ENCODE peak calls at places on chromosomes 3 and 15, in nine cellular contexts. L is fibroblast of lung, B is endodermal cell, E is stomach, G is suprapubic skin, W is bronchial epithelial cell, X is HL-60, N is colonic mucosa, Q is keratinocyte. Y is an unnamed sample.

GRCh38 chr3:119831941-119832371 is 50.1 kb downstream of the NR1I2 start:
- DNase-seq in L (peak; percentile 85), G (no peak), N (no peak), B (peak; percentile 31), W (no peak), Q (no peak), E (no peak), X (no peak), Y (peak; percentile 57)

GRCh38 chr3:43894176-43895049 is 203.7 kb downstream of the ABHD5 start:
- DNase-seq in Q (no peak), G (no peak), X (peak; percentile 9), B (peak; percentile 87), E (peak; percentile 52), W (peak; percentile 54), L (peak; percentile 81), N (peak; percentile 20), Y (no peak)

GRCh38 chr3:64930891-64931290 is 243.1 kb upstream of the ADAMTS9 start:
- DNase-seq in G (no peak), E (no peak), X (no peak), B (no peak), Q (no peak), N (no peak), L (no peak), W (no peak), Y (no peak)

GRCh38 chr3:127698264-127699097 is 25.7 kb downstream of the ABTB1 start:
- DNase-seq in X (no peak), L (peak; percentile 3), W (no peak), B (no peak), N (no peak), G (no peak), E (no peak), Q (no peak), Y (no peak)

GRCh38 chr3:63387568-63387967 is 109.5 kb downstream of the SYNPR start:
- DNase-seq in W (peak; percentile 34), X (no peak), G (no peak), E (no peak), B (no peak), Q (no peak), N (no peak), L (peak; percentile 84), Y (peak; percentile 10)

GRCh38 chr15:77033729-77034619 is 36.9 kb downstream of the TSPAN3 start:
- DNase-seq in B (no peak), X (no peak), E (peak; percentile 20), G (peak; percentile 74), W (no peak), L (no peak), N (peak; percentile 14), Q (no peak), Y (no peak)

GRCh38 chr15:72535911-72536310 is 61.8 kb downstream of the ARIH1 start:
- DNase-seq in Q (no peak), N (no peak), X (no peak), B (no peak), G (no peak), W (no peak), E (no peak), L (no peak), Y (no peak)

GRCh38 chr3:53996153-53996861 is 104.6 kb upstream of the SELENOK start:
- DNase-seq in L (no peak), B (peak; percentile 53), N (peak; percentile 19), E (no peak), Q (no peak), W (peak; percentile 19), G (no peak), X (peak; percentile 48), Y (no peak)

GRCh38 chr3:131020122-131020693 is 6.4 kb downstream of the ASTE1 start:
- DNase-seq in G (no peak), X (peak; percentile 83), B (peak; percentile 46), L (no peak), W (no peak), Q (no peak), E (no peak), N (no peak), Y (no peak)

GRCh38 chr3:71228156-71228885 is 355.2 kb downstream of the FOXP1 start:
- DNase-seq in Q (no peak), W (no peak), N (no peak), E (no peak), X (no peak), B (no peak), G (no peak), L (no peak), Y (no peak)

GRCh38 chr15:67501177-67501835 is 19.6 kb upstream of the C15orf61 start:
- DNase-seq in Q (no peak), G (no peak), W (peak; percentile 23), E (no peak), N (no peak), B (no peak), X (peak; percentile 17), L (peak; percentile 36), Y (no peak)

GRCh38 chr3:195128255-195129071 is 142.5 kb downstream of the XXYLT1 start:
- DNase-seq in N (no peak), Q (no peak), E (no peak), W (no peak), B (no peak), G (no peak), X (no peak), L (peak; percentile 64), Y (no peak)

GRCh38 chr3:12308517-12308916 is 19.6 kb downstream of the PPARG start:
- DNase-seq in G (no peak), E (no peak), B (no peak), L (peak; percentile 91), X (no peak), N (no peak), W (peak; percentile 90), Q (peak; percentile 33), Y (peak; percentile 83)

GRCh38 chr3:174330303-174330702 is 528.8 kb upstream of the NAALADL2 start:
- DNase-seq in N (no peak), B (no peak), X (no peak), G (no peak), Q (no peak), E (no peak), L (peak; percentile 95), W (peak; percentile 15), Y (no peak)

GRCh38 chr3:39573392-39573791 is 105.9 kb downstream of the MOBP start:
- DNase-seq in B (peak; percentile 54), L (no peak), Q (no peak), E (no peak), N (no peak), W (no peak), X (no peak), G (no peak), Y (no peak)

GRCh38 chr3:42043116-42043796 is 47.9 kb upstream of the TRAK1 start:
- DNase-seq in X (no peak), N (peak; percentile 19), B (peak; percentile 92), G (peak; percentile 72), W (no peak), L (peak; percentile 83), Q (no peak), E (no peak), Y (peak; percentile 87)

GRCh38 chr15:51075364-51075763 is 19.3 kb downstream of the TNFAIP8L3 start:
- DNase-seq in W (no peak), E (no peak), B (no peak), L (no peak), Q (no peak), N (no peak), G (no peak), X (no peak), Y (no peak)

DNA sequence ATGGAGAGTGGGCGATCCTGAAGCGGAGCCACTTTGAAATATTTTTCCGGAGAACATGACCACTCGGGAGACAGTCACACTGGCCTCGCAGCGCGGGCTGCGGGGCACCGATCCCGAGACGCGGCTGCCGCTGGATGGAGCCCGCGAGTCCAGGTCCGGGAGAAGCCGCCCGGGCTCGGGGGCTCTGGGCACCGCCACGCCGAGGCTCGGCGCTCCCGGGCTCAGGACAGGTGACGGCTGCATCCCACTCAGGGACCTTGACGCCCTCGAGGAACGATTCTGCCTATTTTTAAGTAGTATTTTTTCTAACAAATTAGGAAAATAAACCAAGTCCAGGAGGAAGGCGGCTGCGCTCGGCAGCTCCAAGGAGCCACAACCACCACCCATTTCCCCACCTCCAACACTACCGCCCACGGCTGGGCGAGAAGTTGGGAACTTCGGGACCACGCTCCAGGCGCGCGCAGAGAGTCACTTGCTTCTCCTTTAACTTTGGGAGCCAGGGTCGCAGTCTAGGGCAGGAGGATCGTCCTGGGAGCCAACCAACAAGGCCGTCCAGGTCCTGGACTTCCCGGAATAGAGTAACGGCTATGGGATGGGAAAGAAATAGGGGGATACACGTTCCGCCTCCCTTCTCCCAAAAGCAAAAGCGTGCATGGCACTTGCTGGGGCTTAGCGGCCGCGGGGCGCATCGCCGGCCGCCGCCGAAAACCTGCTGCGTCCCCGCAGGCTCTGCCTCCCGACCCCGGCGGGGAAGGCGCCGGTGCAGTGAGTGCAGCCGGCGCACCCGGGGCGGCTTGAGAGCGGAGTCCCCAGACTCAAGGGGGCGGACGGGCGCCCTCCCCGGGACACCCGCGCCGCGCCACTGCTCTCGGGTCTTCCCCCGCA is 897 bp downstream of the MEGF11 start:
- DNase-seq in X (peak; percentile 30), B (peak; percentile 86), W (peak; percentile 15), E (peak; percentile 67), L (peak; percentile 46), Q (no peak), G (no peak), N (peak; percentile 57), Y (no peak)
- H3K27me3 ChIP-seq in X (peaks cover 72% of the 10 kb centered on the region), B (peaks cover 87% of the 10 kb centered on the region), W (peaks cover 48% of the 10 kb centered on the region), E (peaks cover 53% of the 10 kb centered on the region), L (peaks cover 75% of the 10 kb centered on the region), Q (peaks cover 65% of the 10 kb centered on the region), G (peaks cover 76% of the 10 kb centered on the region), N (peaks cover 56% of the 10 kb centered on the region), Y (peaks cover 58% of the 10 kb centered on the region)

DNA sequence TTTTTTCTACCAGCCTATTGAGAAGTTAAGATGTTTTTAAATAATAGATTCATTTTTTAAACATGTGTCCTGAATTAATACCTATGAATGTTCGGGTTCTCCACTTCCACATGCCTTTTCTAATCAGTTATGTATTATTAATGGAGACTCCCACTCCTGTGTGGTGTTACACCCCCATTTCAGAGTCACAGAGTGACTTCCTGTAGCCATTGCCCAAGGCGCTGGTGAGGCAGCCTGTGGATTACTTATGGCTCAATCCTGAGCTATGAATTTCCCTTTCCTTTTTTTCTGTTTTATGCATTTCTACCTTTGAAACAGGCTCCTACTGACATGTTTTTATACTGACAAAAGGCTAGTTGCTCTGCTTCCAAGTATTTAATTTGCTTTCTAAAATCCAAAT is 162.3 kb downstream of the GABRG3 start:
- DNase-seq in W (no peak), Q (no peak), G (no peak), L (no peak), N (no peak), E (no peak), B (no peak), X (no peak), Y (no peak)
- H3K27me3 ChIP-seq in W (no peaks in the 10 kb centered on the region), Q (no peaks in the 10 kb centered on the region), G (no peaks in the 10 kb centered on the region), L (no peaks in the 10 kb centered on the region), N (no peaks in the 10 kb centered on the region), E (no peaks in the 10 kb centered on the region), B (no peaks in the 10 kb centered on the region), X (no peaks in the 10 kb centered on the region), Y (no peaks in the 10 kb centered on the region)

DNA sequence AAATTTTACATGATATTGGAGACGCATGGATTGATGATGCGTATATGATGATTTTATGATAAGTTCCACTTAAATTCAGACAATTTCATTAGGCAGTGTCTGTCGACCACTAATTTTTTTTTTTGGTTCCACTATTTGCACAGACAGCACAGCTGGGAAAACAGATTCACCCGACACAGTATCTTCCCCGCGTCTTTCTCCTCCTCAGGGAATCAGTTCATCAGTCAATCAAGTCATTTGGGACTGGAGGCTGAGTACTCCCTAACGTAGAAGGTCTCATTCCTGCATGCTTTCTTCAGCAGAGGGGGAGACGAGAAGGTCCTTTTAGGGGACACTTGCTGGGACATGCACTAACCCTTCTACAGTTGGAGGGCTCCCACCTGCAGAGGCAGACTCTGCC is 148.7 kb downstream of the LMLN start:
- DNase-seq in N (no peak), L (no peak), E (no peak), X (no peak), W (no peak), Q (no peak), B (no peak), G (no peak), Y (no peak)
- H3K27me3 ChIP-seq in N (peaks cover 3% of the 10 kb centered on the region), L (peaks cover 15% of the 10 kb centered on the region), E (peaks cover 45% of the 10 kb centered on the region), X (peaks cover 6% of the 10 kb centered on the region), W (peaks cover 21% of the 10 kb centered on the region), Q (peaks cover 23% of the 10 kb centered on the region), B (peaks cover 39% of the 10 kb centered on the region), G (peaks cover 70% of the 10 kb centered on the region), Y (peaks cover 8% of the 10 kb centered on the region)

GRCh38 chr3:124443446-124443845 is 286.8 kb upstream of the UMPS start:
- DNase-seq in E (no peak), B (no peak), X (no peak), G (no peak), L (no peak), Q (no peak), N (no peak), W (no peak), Y (no peak)
- H3K27me3 ChIP-seq in E (no peaks in the 10 kb centered on the region), B (no peaks in the 10 kb centered on the region), X (no peaks in the 10 kb centered on the region), G (no peaks in the 10 kb centered on the region), L (no peaks in the 10 kb centered on the region), Q (no peaks in the 10 kb centered on the region), N (no peaks in the 10 kb centered on the region), W (no peaks in the 10 kb centered on the region), Y (no peaks in the 10 kb centered on the region)